ENCODE peak calls at places on chromosomes 3 and 15, in four cellular contexts. Y is HepG2, Q is K562, E is GM12878. H is an unnamed sample.

GRCh38 chr3:125059488-125060245 is 3.9 kb upstream of the HEG1 start:
- DNase-seq in Q (no peak), Y (no peak), E (no peak), H (peak)

GRCh38 chr3:84724877-84725276 is 233.9 kb upstream of the CADM2 start:
- DNase-seq in E (no peak), Q (no peak), Y (no peak), H (no peak)

GRCh38 chr3:141860766-141861513 is 15.5 kb upstream of the ATP1B3 start:
- DNase-seq in E (no peak), Y (no peak), Q (no peak), H (peak)

GRCh38 chr15:66803182-66803729 is 101.2 kb downstream of the SMAD6 start:
- DNase-seq in Y (peak), Q (peak), E (no peak), H (peak)

GRCh38 chr3:129182390-129183180 is 1.1 kb downstream of the CNBP start:
- DNase-seq in Y (no peak), Q (no peak), E (no peak), H (peak)

GRCh38 chr3:197494366-197495058 is 61.3 kb downstream of the BDH1 start:
- DNase-seq in Q (no peak), Y (peak), E (no peak), H (no peak)

GRCh38 chr3:50570508-50571279 is 1.4 kb downstream of the HEMK1 start:
- DNase-seq in Q (no peak), E (no peak), Y (no peak), H (no peak)

GRCh38 chr3:48855681-48856447 is 8.2 kb upstream of the PRKAR2A start:
- DNase-seq in Q (no peak), E (no peak), Y (peak), H (no peak)

GRCh38 chr3:114551770-114552526 is 258.1 kb downstream of the TIGIT start:
- DNase-seq in Q (no peak), Y (no peak), E (no peak), H (peak)

GRCh38 chr3:51955893-51956770 is 951 bp downstream of the GPR62 start:
- DNase-seq in Q (no peak), Y (no peak), E (no peak), H (peak)

GRCh38 chr3:57675530-57675929 is 17.3 kb downstream of the DENND6A start:
- DNase-seq in Q (no peak), E (no peak), Y (no peak), H (no peak)

GRCh38 chr15:68372291-68372811 is 59.6 kb downstream of the ITGA11 start:
- DNase-seq in Q (peak), E (no peak), Y (peak), H (peak)

GRCh38 chr3:57164217-57164605 is 942 bp downstream of the IL17RD start:
- DNase-seq in Q (no peak), Y (no peak), E (no peak), H (no peak)

GRCh38 chr3:112167758-112168157 is 34.7 kb upstream of the GCSAM start:
- DNase-seq in Y (no peak), Q (no peak), E (peak), H (no peak)

GRCh38 chr3:161305095-161305991 is 66.0 kb downstream of the SPTSSB start:
- DNase-seq in Y (no peak), E (no peak), Q (peak), H (peak)

GRCh38 chr3:123385072-123385471 is 63.8 kb downstream of the ADCY5 start:
- DNase-seq in Q (no peak), Y (no peak), E (no peak), H (no peak)

GRCh38 chr3:54211097-54211496 is 88.7 kb downstream of the CACNA2D3 start:
- DNase-seq in Q (no peak), E (no peak), Y (no peak), H (no peak)

GRCh38 chr3:101193957-101194356 is 126.4 kb downstream of the IMPG2 start:
- DNase-seq in Q (no peak), Y (no peak), E (no peak), H (no peak)

GRCh38 chr3:194306109-194306686 is 44.9 kb downstream of the CPN2 start:
- DNase-seq in E (peak), Q (no peak), Y (no peak), H (peak)

GRCh38 chr3:14523792-14524191 is 16.4 kb downstream of the GRIP2 start:
- DNase-seq in Q (no peak), Y (no peak), E (no peak), H (no peak)

GRCh38 chr3:146543461-146544012 is 870 bp downstream of the PLSCR1 start:
- DNase-seq in E (no peak), Q (peak), Y (no peak), H (peak)

GRCh38 chr3:50226888-50227389 is 9.1 kb upstream of the GNAI2 start:
- DNase-seq in Q (no peak), Y (no peak), E (no peak), H (no peak)

GRCh38 chr3:54299169-54299935 is 177.0 kb downstream of the CACNA2D3 start:
- DNase-seq in Q (no peak), E (no peak), Y (no peak), H (no peak)

GRCh38 chr3:52310861-52311566 is 5.1 kb upstream of the DNAH1 start:
- DNase-seq in Y (no peak), E (peak), Q (no peak), H (no peak)

GRCh38 chr3:10758304-10759037 is 57.6 kb upstream of the SLC6A11 start:
- DNase-seq in Q (peak), Y (peak), E (peak), H (peak)

GRCh38 chr3:143412084-143412483 is 292.5 kb downstream of the CHST2 start:
- DNase-seq in Q (no peak), Y (no peak), E (no peak), H (no peak)

GRCh38 chr3:160401301-160402095 is 2.0 kb downstream of the SMC4 start:
- DNase-seq in Q (no peak), Y (peak), E (no peak), H (peak)

GRCh38 chr3:28476194-28476593 is 127.6 kb upstream of the AZI2 start:
- DNase-seq in Q (peak), Y (peak), E (peak), H (peak)

GRCh38 chr15:63372753-63373152 is 8.9 kb downstream of the CA12 start:
- DNase-seq in E (no peak), Y (no peak), Q (no peak), H (no peak)

GRCh38 chr3:59212128-59212764 is 162.4 kb upstream of the CFAP20DC start:
- DNase-seq in Q (peak), E (peak), Y (peak), H (peak)

GRCh38 chr3:57261929-57262328 is 30.6 kb downstream of the ASB14 start:
- DNase-seq in Y (no peak), E (no peak), Q (no peak), H (no peak)

GRCh38 chr3:159458010-159458409 is 530.6 kb upstream of the IL12A start:
- DNase-seq in Q (no peak), Y (no peak), E (no peak), H (peak)

GRCh38 chr3:194110483-194110882 is 25.5 kb upstream of the HES1 start:
- DNase-seq in Y (no peak), E (no peak), Q (no peak), H (no peak)

GRCh38 chr15:75727851-75728715 is 15.4 kb upstream of the CSPG4 start:
- DNase-seq in E (no peak), Y (peak), Q (no peak), H (peak)

GRCh38 chr3:171838218-171838720 is 4.9 kb upstream of the TMEM212 start:
- DNase-seq in E (no peak), Q (no peak), Y (peak), H (peak)

GRCh38 chr3:127307431-127307830 is 19.6 kb upstream of the PRR20G start:
- DNase-seq in Q (no peak), Y (no peak), E (peak), H (no peak)

GRCh38 chr3:159840900-159841299 is 147.7 kb upstream of the IL12A start:
- DNase-seq in E (no peak), Q (no peak), Y (no peak), H (no peak)

GRCh38 chr3:110789315-110789714 is 282.3 kb upstream of the NECTIN3 start:
- DNase-seq in Q (no peak), Y (no peak), E (no peak), H (no peak)
- TF ChIP-seq MYC in Q (no peak), Y (no peak), E (no peak), H (no peak)

GRCh38 chr15:99506399-99506798 is 59.4 kb upstream of the MEF2A start:
- DNase-seq in E (no peak), Y (no peak), Q (no peak), H (no peak)

GRCh38 chr15:99507016-99507731 is 58.6 kb upstream of the MEF2A start:
- DNase-seq in Y (peak), E (no peak), Q (no peak), H (peak)

GRCh38 chr15:99508807-99509311 is 56.9 kb upstream of the MEF2A start:
- DNase-seq in Y (no peak), E (no peak), Q (no peak), H (no peak)

GRCh38 chr15:99509686-99510461 is 55.9 kb upstream of the MEF2A start:
- DNase-seq in Y (no peak), E (no peak), Q (no peak), H (peak)

GRCh38 chr15:99507732-99508571 is 57.8 kb upstream of the MEF2A start:
- DNase-seq in Q (no peak), E (no peak), Y (no peak), H (no peak)
- TF ChIP-seq POLR2AphosphoS5 in Q (no peak), E (no peak), Y (no peak), H (peak)

DNA sequence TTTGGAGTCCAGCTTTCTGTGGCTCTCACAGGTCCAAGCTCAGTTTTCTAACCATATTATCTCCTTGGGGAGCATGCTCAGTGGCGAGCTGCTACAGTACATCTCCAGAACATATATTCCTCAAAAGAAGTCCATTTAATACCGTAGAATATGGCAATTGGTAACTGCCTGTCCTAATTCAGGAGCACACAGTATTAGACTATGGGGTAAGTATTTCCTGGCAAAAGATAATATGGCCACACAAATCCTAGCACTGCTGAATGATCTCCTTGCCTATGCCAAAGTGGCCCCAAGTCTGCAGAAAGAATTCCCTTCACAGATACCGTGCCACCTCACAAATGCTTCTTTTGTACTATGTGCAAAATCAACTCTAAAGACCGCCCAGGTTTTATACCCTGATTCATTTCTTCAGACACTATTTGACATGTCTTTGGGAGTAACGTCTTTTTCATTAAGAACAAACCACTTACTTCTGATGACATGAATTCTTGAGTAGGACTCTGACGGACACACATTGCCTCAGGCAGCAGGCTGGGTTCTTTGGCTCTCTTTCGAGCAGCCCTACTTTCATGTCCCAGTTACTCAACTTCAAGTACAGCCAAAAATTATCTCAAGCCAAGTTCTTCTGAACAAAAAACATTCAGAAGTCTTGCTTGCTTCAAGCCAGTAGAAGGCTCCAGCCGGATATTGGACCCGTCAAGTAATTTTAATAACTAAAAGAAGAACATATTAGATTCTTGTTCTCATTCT is 368.3 kb upstream of the DCBLD2 start:
- DNase-seq in Q (no peak), Y (no peak), E (no peak), H (no peak)
- TF ChIP-seq MYC in Q (no peak), Y (no peak), E (no peak), H (no peak)

DNA sequence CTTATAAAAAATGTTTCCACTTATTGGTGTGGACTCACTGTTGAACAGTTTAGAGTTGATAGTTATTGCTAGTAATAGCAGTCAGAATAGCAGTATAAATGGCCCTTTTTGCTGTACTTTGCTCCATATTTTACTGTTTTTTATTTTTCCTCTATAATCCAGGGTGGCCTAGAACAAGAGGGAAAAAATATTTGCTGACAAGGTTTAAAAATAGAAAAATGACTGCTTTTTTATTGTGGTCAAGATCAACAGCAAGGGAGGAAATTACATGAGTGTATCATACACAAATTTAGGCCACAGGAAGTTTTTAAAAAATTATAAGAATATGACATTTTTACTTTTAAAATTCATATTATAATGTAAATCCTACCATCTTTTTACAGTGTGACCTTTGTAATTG is 269.1 kb downstream of the WDR72 start:
- DNase-seq in Q (no peak), Y (no peak), E (no peak), H (no peak)
- TF ChIP-seq POLR2AphosphoS5 in Q (no peak), Y (no peak), E (no peak), H (no peak)

GRCh38 chr15:77975332-77976119 is 102.0 kb downstream of the TBC1D2B start:
- DNase-seq in E (no peak), Q (no peak), Y (no peak), H (no peak)
- TF ChIP-seq MYC in E (no peak), Q (no peak), Y (no peak), H (no peak)

DNA sequence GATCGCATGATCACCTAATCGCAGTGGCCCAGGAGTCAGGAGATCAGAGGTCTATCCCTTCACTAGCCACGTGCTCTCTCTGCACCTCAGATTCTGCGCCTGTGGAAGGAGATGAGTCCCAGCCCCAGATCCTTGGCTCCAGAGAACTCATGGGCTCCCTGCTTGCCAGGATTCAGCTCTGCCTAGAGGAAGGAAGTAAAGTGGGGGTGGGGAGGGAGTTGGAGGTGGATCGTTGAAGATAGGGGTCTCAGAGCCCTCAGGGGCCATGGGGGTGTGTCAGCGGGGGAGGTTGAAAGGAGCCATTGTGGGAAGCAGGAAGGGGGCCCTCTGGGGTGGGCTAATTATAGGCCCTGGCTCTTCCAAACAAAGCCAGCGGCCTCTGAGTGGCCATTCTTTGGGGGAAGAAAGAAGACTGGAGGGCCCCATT is 11.3 kb upstream of the STRA6 start:
- DNase-seq in Q (peak), Y (no peak), E (no peak), H (no peak)
- TF ChIP-seq POLR2AphosphoS5 in Q (no peak), Y (no peak), E (no peak), H (no peak)

GRCh38 chr15:64596701-64597468 is 136.5 kb downstream of the ZNF609 start:
- DNase-seq in Q (no peak), Y (no peak), E (no peak), H (peak)
- TF ChIP-seq MYC in Q (no peak), Y (no peak), E (no peak), H (no peak)

DNA sequence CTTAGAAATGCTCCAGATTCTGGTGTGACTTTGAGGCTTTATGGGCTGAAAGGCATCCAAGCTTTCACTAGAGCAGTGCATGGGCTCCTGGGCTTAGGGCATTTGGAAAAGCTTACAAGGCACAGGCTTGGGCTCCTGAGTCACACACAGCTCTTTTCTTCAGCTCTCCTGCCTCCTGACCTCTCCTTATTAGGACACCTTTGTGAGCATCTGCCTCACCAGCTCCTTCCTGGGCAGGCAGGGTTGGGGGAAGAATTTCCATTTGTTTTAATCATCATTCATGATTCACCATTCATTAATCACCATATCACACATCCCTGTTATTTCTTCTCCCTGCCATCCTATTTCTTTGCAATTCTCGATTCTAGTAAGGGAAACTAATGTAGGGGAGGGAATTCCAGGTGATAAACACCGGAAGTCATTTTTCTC is 22.3 kb downstream of the CDCP1 start:
- DNase-seq in Q (no peak), E (no peak), Y (no peak), H (peak)
- TF ChIP-seq POLR2AphosphoS5 in Q (no peak), E (no peak), Y (no peak), H (no peak)

H was measured in endothelial cell of umbilical vein.